ENCODE peak calls at places on chromosomes 2 and 18, in four cellular contexts. W, L, V and O are unnamed samples.
A peak's percentile ranks its signal among the peaks of the same experiment; 100 is the strongest.

GRCh38 chr18:46883180-46883579 is 34.1 kb downstream of the PIAS2 start:
- DNase-seq in W (no peak), L (no peak), V (no peak), O (no peak)

GRCh38 chr2:33441235-33441810 is 35.1 kb upstream of the RASGRP3 start:
- DNase-seq in W (no peak), L (peak; percentile 58), V (no peak), O (peak; percentile 30)

GRCh38 chr2:133240505-133241230 is 327.6 kb downstream of the NCKAP5 start:
- DNase-seq in W (no peak), L (no peak), V (no peak), O (no peak)

GRCh38 chr2:53173698-53174455 is 593.7 kb upstream of the CHAC2 start:
- DNase-seq in W (no peak), L (no peak), V (no peak), O (no peak)

GRCh38 chr2:102451968-102452367 is 21.1 kb upstream of the SLC9A4 start:
- DNase-seq in W (no peak), L (no peak), V (no peak), O (no peak)

GRCh38 chr2:191620144-191620543 is 57.8 kb upstream of the NABP1 start:
- DNase-seq in W (no peak), L (peak; percentile 31), V (no peak), O (no peak)

GRCh38 chr2:45918816-45919655 is 267.6 kb downstream of the PRKCE start:
- DNase-seq in W (no peak), L (no peak), V (no peak), O (no peak)

GRCh38 chr18:8400825-8401224 is 208.4 kb upstream of the RAB12 start:
- DNase-seq in W (no peak), L (no peak), V (no peak), O (no peak)

GRCh38 chr18:10340821-10341220 is 113.6 kb upstream of the APCDD1 start:
- DNase-seq in W (no peak), L (no peak), V (no peak), O (no peak)

GRCh38 chr2:178008636-178009289 is 63.8 kb downstream of the PDE11A start:
- DNase-seq in W (no peak), L (no peak), V (no peak), O (no peak)

GRCh38 chr2:187377335-187377734 is 70.7 kb downstream of the CALCRL start:
- DNase-seq in W (no peak), L (no peak), V (no peak), O (no peak)

GRCh38 chr2:19456695-19457094 is 98.3 kb upstream of the OSR1 start:
- DNase-seq in W (no peak), L (no peak), V (no peak), O (no peak)

GRCh38 chr2:133644850-133645249 is 76.6 kb upstream of the NCKAP5 start:
- DNase-seq in W (no peak), L (no peak), V (no peak), O (no peak)

GRCh38 chr18:24397131-24397693 is 412 bp downstream of the OSBPL1A start:
- DNase-seq in W (peak; percentile 76), L (peak; percentile 6), V (no peak), O (no peak)

GRCh38 chr2:181742908-181743722 is 62.8 kb upstream of the NEUROD1 start:
- DNase-seq in W (no peak), L (peak; percentile 53), V (no peak), O (peak; percentile 40)

GRCh38 chr18:26474542-26474941 is 73.8 kb downstream of the KCTD1 start:
- DNase-seq in W (no peak), L (no peak), V (no peak), O (no peak)

GRCh38 chr18:76463358-76463757 is 31.7 kb downstream of the ZNF516 start:
- DNase-seq in W (peak; percentile 52), L (no peak), V (no peak), O (no peak)

GRCh38 chr2:97740590-97741182 is 27.3 kb downstream of the ZAP70 start:
- DNase-seq in W (no peak), L (peak; percentile 61), V (peak; percentile 72), O (peak; percentile 63)

GRCh38 chr18:48152549-48152948 is 222.1 kb upstream of the SMAD2 start:
- DNase-seq in W (no peak), L (no peak), V (no peak), O (no peak)

GRCh38 chr2:33104052-33104623 is 157.4 kb downstream of the LTBP1 start:
- DNase-seq in W (no peak), L (no peak), V (no peak), O (no peak)

GRCh38 chr18:63074987-63075404 is 244.6 kb downstream of the BCL2 start:
- DNase-seq in W (peak; percentile 75), L (no peak), V (peak; percentile 87), O (peak; percentile 71)

GRCh38 chr2:71466301-71467179 is 13.2 kb downstream of the DYSF start:
- DNase-seq in W (no peak), L (no peak), V (peak; percentile 69), O (peak; percentile 32)

GRCh38 chr18:12064086-12064763 is 29.4 kb upstream of the ANKRD62 start:
- DNase-seq in W (no peak), L (no peak), V (no peak), O (no peak)

GRCh38 chr2:111100765-111101162 is 19.9 kb upstream of the BCL2L11 start:
- DNase-seq in W (no peak), L (peak; percentile 83), V (no peak), O (no peak)

GRCh38 chr2:180505203-180505602 is 475.2 kb upstream of the UBE2E3 start:
- DNase-seq in W (no peak), L (no peak), V (no peak), O (no peak)

GRCh38 chr2:169709335-169709734 is 15.1 kb downstream of the PHOSPHO2 start:
- DNase-seq in W (no peak), L (no peak), V (no peak), O (no peak)

GRCh38 chr2:168814939-168815907 is 12.8 kb downstream of the NOSTRIN start:
- DNase-seq in W (no peak), L (no peak), V (no peak), O (no peak)

GRCh38 chr18:55110436-55110835 is 151.2 kb upstream of the CCDC68 start:
- DNase-seq in W (no peak), L (no peak), V (no peak), O (no peak)

GRCh38 chr2:71930073-71930681 is 217.5 kb downstream of the CYP26B1 start:
- DNase-seq in W (no peak), L (no peak), V (peak; percentile 58), O (peak; percentile 0)

GRCh38 chr2:240419723-240420122 is 15.7 kb upstream of the GPC1 start:
- DNase-seq in W (no peak), L (no peak), V (no peak), O (no peak)

GRCh38 chr2:45776160-45776955 is 124.9 kb downstream of the PRKCE start:
- DNase-seq in W (no peak), L (no peak), V (no peak), O (no peak)

GRCh38 chr18:28407681-28408080 is 230.8 kb upstream of the CDH2 start:
- DNase-seq in W (no peak), L (no peak), V (no peak), O (no peak)

DNA sequence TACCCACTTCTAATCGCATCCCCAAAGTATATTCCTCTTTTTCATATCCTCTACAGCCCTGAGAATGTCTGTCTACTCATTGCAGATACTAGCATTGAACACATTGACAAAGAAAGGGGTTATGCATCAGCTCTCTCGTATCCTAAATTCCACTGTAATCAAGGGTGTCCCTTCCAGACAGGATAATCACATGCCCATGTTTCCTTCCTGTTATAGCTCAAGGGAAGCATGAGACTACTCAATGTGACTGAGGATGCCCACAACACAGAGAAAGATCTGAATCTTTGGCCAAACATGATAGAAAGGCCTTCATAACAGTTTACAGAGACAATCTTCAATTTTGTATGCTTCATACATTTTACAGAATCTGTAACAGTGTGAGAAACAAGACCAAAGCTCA is 69.2 kb downstream of the HIBCH start:
- DNase-seq in W (no peak), L (no peak), V (no peak), O (no peak)
- TF ChIP-seq CTCF in W (no peak), L (no peak), V (no peak), O (no peak)

DNA sequence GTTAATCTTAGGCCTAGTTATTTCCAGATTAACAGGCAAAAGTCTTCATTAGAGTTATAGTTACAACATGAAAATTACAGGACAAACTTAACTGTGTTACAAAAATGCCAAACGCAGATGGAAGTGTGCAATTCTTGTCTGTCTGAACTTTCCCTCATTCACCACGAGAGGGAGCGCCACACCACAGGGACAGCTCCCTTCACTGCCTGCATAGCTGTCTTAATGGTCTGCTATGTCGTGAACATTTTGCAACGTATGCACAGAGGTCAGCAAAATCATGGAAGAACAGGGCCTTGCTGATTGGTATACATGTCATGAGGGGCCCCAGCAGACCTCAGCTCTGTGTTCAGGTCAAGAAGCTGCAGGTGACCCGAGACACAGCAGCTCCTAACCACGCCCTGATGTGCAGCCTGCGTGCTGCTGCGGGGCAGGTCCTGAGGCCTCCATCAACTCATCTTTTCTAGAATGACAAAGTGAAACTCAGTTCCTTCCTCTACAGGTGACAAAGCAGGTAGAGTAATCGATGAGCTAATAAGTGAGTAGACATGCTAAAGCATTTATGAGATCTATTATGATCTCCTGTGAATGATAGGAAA is 78.8 kb upstream of the ATP8B1 start:
- DNase-seq in W (peak; percentile 72), L (peak; percentile 75), V (peak; percentile 71), O (peak; percentile 71)
- TF ChIP-seq CTCF in W (peak; percentile 91), L (peak; percentile 92), V (peak; percentile 87), O (peak; percentile 96)

GRCh38 chr2:61928816-61929471 is 23.5 kb downstream of the COMMD1 start:
- DNase-seq in W (no peak), L (no peak), V (no peak), O (no peak)
- TF ChIP-seq CTCF in W (no peak), L (no peak), V (no peak), O (no peak)

DNA sequence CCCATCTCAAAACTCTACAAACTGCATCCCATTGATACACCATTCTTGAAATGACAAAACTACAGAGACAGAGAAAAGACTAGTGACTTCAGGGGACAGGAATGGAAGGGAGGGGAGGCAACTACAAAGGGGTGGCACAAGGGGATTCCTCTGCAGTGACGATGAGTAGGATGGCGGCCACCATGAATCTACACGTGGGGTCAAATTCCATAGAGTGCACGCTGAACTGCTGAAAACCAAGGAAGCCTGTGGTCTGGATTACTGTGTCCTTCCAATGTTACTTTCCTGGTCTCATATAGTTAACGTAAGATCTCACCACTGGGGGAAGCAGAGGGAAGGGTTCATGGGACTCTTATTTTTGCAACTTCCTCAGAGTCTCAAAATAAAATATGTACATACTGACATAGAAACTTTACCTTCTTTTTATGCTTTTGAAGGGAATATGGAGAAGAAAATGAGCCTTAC is 23.6 kb downstream of the COX7A2L start:
- DNase-seq in W (no peak), L (no peak), V (no peak), O (no peak)
- TF ChIP-seq CTCF in W (no peak), L (no peak), V (no peak), O (peak; percentile 33)

DNA sequence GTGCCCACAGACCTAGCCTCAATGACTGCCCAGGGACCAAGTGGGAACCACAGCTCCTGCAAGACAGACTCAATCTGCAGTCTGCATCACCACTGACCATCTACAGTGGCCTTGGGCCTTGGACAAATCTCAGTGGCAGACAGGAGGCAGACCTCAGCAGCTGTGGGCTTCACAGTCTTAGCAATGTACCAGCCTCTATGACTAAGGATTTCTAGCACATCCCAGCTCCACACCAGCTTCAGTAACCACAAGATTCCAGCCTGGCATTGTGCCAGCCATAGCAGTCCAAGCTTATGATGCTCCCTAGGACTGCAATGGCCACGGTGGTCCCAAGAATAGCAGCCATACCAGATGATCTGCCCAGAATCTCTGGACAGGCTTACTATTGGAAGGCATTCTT is 19.6 kb upstream of the WDR75 start:
- DNase-seq in W (no peak), L (no peak), V (no peak), O (no peak)
- TF ChIP-seq CTCF in W (no peak), L (no peak), V (no peak), O (no peak)

GRCh38 chr2:218230882-218231281 is 13.9 kb downstream of the ARPC2 start:
- DNase-seq in W (no peak), L (peak; percentile 56), V (no peak), O (no peak)
- TF ChIP-seq CTCF in W (no peak), L (peak; percentile 15), V (no peak), O (peak; percentile 54)